ENCODE peak calls at places on chromosomes 3 and 15, in seven cellular contexts. O, M, T, B, A, I and L are unnamed samples.

GRCh38 chr3:136209921-136210320 is 13.8 kb upstream of the MSL2 start:
- DNase-seq in I (no peak), A (no peak), T (peak; percentile 73), O (peak; percentile 61), B (peak; percentile 61), M (no peak), L (no peak)

GRCh38 chr3:29494305-29495036 is 213.6 kb downstream of the RBMS3 start:
- DNase-seq in O (no peak), T (no peak), I (no peak), M (no peak), A (no peak), B (no peak), L (no peak)

GRCh38 chr3:97927699-97928098 is 44.5 kb downstream of the RIOX2 start:
- DNase-seq in I (no peak), A (no peak), O (no peak), M (no peak), T (no peak), B (peak; percentile 6), L (no peak)

GRCh38 chr3:19947549-19948071 is 713 bp downstream of the RAB5A start:
- DNase-seq in O (peak; percentile 35), M (peak; percentile 56), I (no peak), B (peak; percentile 54), A (peak; percentile 21), T (peak; percentile 57), L (no peak)

GRCh38 chr3:125115640-125116039 is 59.8 kb upstream of the HEG1 start:
- DNase-seq in I (no peak), T (no peak), A (no peak), B (no peak), M (no peak), O (no peak), L (no peak)

GRCh38 chr15:88218557-88219214 is 37.9 kb downstream of the NTRK3 start:
- DNase-seq in A (no peak), T (no peak), M (no peak), I (no peak), B (no peak), O (no peak), L (no peak)

GRCh38 chr15:80823995-80824394 is 44.8 kb downstream of the CEMIP start:
- DNase-seq in M (no peak), B (no peak), O (no peak), T (no peak), I (no peak), A (no peak), L (no peak)

GRCh38 chr3:14170569-14171159 is 7.7 kb downstream of the XPC start:
- DNase-seq in A (no peak), I (no peak), O (peak; percentile 28), B (peak; percentile 85), T (peak; percentile 42), M (no peak), L (no peak)

GRCh38 chr3:57544181-57545125 is at the start of gene DNAH12:
- DNase-seq in M (no peak), T (peak; percentile 51), A (no peak), I (peak; percentile 62), B (no peak), O (no peak), L (no peak)

GRCh38 chr3:10379161-10379560 is 58.2 kb upstream of the SEC13 start:
- DNase-seq in B (no peak), O (no peak), M (no peak), I (no peak), T (no peak), A (no peak), L (no peak)

GRCh38 chr3:185069583-185070030 is 83.3 kb downstream of the C3orf70 start:
- DNase-seq in B (no peak), A (no peak), I (no peak), M (no peak), T (no peak), O (no peak), L (no peak)

GRCh38 chr3:31196261-31196660 is 301.8 kb upstream of the GADL1 start:
- DNase-seq in A (no peak), B (no peak), M (no peak), O (no peak), T (no peak), I (no peak), L (no peak)

GRCh38 chr3:197367081-197367780 is 68.8 kb upstream of the DLG1 start:
- DNase-seq in I (no peak), T (no peak), B (peak; percentile 79), M (no peak), A (no peak), O (no peak), L (peak; percentile 32)

GRCh38 chr3:40837300-40837699 is 312.5 kb downstream of the ZNF621 start:
- DNase-seq in M (no peak), O (no peak), T (no peak), A (no peak), I (no peak), B (no peak), L (no peak)

GRCh38 chr3:23763040-23763477 is 42.7 kb upstream of the UBE2E1 start:
- DNase-seq in T (no peak), A (no peak), M (no peak), I (no peak), O (no peak), B (no peak), L (no peak)

GRCh38 chr3:38610436-38610835 is 39.1 kb downstream of the SCN5A start:
- DNase-seq in T (no peak), M (no peak), O (no peak), A (no peak), B (no peak), I (no peak), L (no peak)

GRCh38 chr3:111862415-111862814 is 3.4 kb downstream of the PHLDB2 start:
- DNase-seq in O (no peak), A (no peak), I (no peak), B (no peak), T (no peak), M (no peak), L (no peak)

GRCh38 chr3:60246361-60246760 is 1004.9 kb downstream of the FHIT start:
- DNase-seq in B (no peak), A (no peak), I (no peak), T (no peak), O (no peak), M (no peak), L (no peak)

GRCh38 chr3:59263152-59263551 is 213.3 kb upstream of the CFAP20DC start:
- DNase-seq in T (no peak), M (no peak), A (no peak), O (no peak), B (no peak), I (no peak), L (no peak)

GRCh38 chr3:181454451-181455027 is 257.2 kb upstream of the SOX2 start:
- DNase-seq in B (no peak), A (no peak), I (no peak), M (no peak), T (no peak), O (no peak), L (no peak)

GRCh38 chr3:86653801-86654200 is 337.1 kb downstream of the VGLL3 start:
- DNase-seq in I (no peak), T (no peak), B (no peak), O (no peak), A (no peak), M (no peak), L (no peak)

GRCh38 chr3:29468150-29468549 is 187.3 kb downstream of the RBMS3 start:
- DNase-seq in A (no peak), I (no peak), M (no peak), T (no peak), B (no peak), O (no peak), L (no peak)

GRCh38 chr3:171778493-171778892 is 31.8 kb downstream of the PLD1 start:
- DNase-seq in I (no peak), T (no peak), M (no peak), O (no peak), B (no peak), A (no peak), L (no peak)

GRCh38 chr3:47910777-47911440 is 105.3 kb downstream of the MAP4 start:
- DNase-seq in O (peak; percentile 70), A (no peak), M (no peak), T (peak; percentile 60), I (no peak), B (peak; percentile 92), L (peak; percentile 7)